ENCODE peak calls at places on chromosomes 16 and 17, in four cellular contexts. G is activated CD4-positive, CD25-positive, alpha-beta regulatory T cell; X is cardiac muscle cell; A is endodermal cell. Q is an unnamed sample.

GRCh38 chr17:5097101-5097834 is 14.4 kb downstream of the ZNF232 start:
- DNase-seq in A (peak; percentile 98), X (peak; percentile 87), G (peak; percentile 17), Q (peak; percentile 48)

GRCh38 chr17:75754378-75755204 is 10.4 kb downstream of the GALK1 start:
- DNase-seq in X (no peak), G (no peak), A (no peak), Q (no peak)

GRCh38 chr16:9119795-9120194 is 28.4 kb downstream of the HAPSTR1 start:
- DNase-seq in X (no peak), G (no peak), A (no peak), Q (peak; percentile 85)

GRCh38 chr16:75216127-75216526 is 2.7 kb upstream of the CTRB1 start:
- DNase-seq in G (no peak), X (no peak), A (peak; percentile 64), Q (no peak)

GRCh38 chr16:22844426-22844825 is 30.5 kb downstream of the HS3ST2 start:
- DNase-seq in G (no peak), X (no peak), A (peak; percentile 42), Q (no peak)

GRCh38 chr16:50819706-50820105 is 77.8 kb downstream of the CYLD start:
- DNase-seq in X (no peak), A (no peak), G (no peak), Q (no peak)

GRCh38 chr17:59963738-59964454 is 644 bp downstream of the RNFT1 start:
- DNase-seq in A (no peak), X (peak; percentile 58), G (no peak), Q (peak; percentile 51)

GRCh38 chr16:67294927-67295326 is 15.6 kb downstream of the PLEKHG4 start:
- DNase-seq in X (no peak), A (peak; percentile 54), G (no peak), Q (peak; percentile 53)

GRCh38 chr17:32671891-32672290 is 185.1 kb downstream of the CDK5R1 start:
- DNase-seq in G (no peak), A (no peak), X (no peak), Q (peak; percentile 8)

GRCh38 chr17:67520282-67520906 is 143.3 kb downstream of the PITPNC1 start:
- DNase-seq in X (no peak), A (peak; percentile 59), G (no peak), Q (peak; percentile 73)

GRCh38 chr16:88284626-88285513 is 97.9 kb upstream of the ZNF469 start:
- DNase-seq in G (no peak), X (no peak), A (no peak), Q (peak; percentile 36)

GRCh38 chr17:44044092-44044491 is 22.4 kb downstream of the LSM12 start:
- DNase-seq in A (no peak), X (no peak), G (no peak), Q (peak; percentile 87)

GRCh38 chr16:1152123-1152638 is 725 bp upstream of the CACNA1H start:
- DNase-seq in A (peak; percentile 80), X (peak; percentile 56), G (peak; percentile 46), Q (no peak)

GRCh38 chr17:80504671-80505413 is 28.4 kb upstream of the NPTX1 start:
- DNase-seq in X (no peak), G (no peak), A (no peak), Q (peak; percentile 71)

GRCh38 chr17:54900457-54901229 is at the start of gene TOM1L1:
- DNase-seq in X (peak; percentile 88), G (no peak), A (peak; percentile 97), Q (peak; percentile 57)

GRCh38 chr16:76639685-76640289 is 362.6 kb downstream of the CNTNAP4 start:
- DNase-seq in G (no peak), A (peak; percentile 84), X (peak; percentile 19), Q (no peak)

GRCh38 chr17:69898606-69899005 is 176.4 kb upstream of the KCNJ16 start:
- DNase-seq in G (no peak), A (no peak), X (no peak), Q (peak; percentile 44)

GRCh38 chr16:84604477-84605013 is 13.3 kb downstream of the COTL1 start:
- DNase-seq in A (no peak), G (no peak), X (peak; percentile 37), Q (no peak)

GRCh38 chr16:13439766-13440165 is 480.2 kb upstream of the ERCC4 start:
- DNase-seq in A (no peak), X (no peak), G (no peak), Q (no peak)

Q was measured in foreskin fibroblast.